ENCODE peak calls at places on chromosomes 16 and 17, in six cellular contexts. M is mesenchymal stem cell, D is IMR-90, X is H1, U is mesendoderm, N is neuronal stem cell. K is an unnamed sample.

GRCh38 chr17:35539659-35540026 is 2.2 kb upstream of the SLFN12L start:
- DNase-seq in N (no peak), M (no peak), U (no peak), X (no peak), D (no peak), K (no peak)

GRCh38 chr16:71626018-71626857 is at the start of gene MARVELD3:
- DNase-seq in U (peak; percentile 80), X (peak; percentile 70), D (no peak), N (no peak), M (no peak), K (peak; percentile 94)

GRCh38 chr17:38749222-38750043 is 1.3 kb upstream of the PCGF2 start:
- DNase-seq in M (peak; percentile 68), D (peak; percentile 52), X (no peak), U (peak; percentile 89), N (peak; percentile 77), K (peak; percentile 93)

GRCh38 chr16:12063004-12063395 is 86.5 kb downstream of the SNX29 start:
- DNase-seq in N (no peak), M (no peak), U (no peak), X (no peak), D (no peak), K (no peak)

GRCh38 chr16:35711958-35712357 is 2252.5 kb downstream of the TP53TG3F start:
- DNase-seq in D (no peak), U (no peak), X (no peak), N (no peak), M (no peak), K (no peak)

GRCh38 chr16:695355-696089 is 5.3 kb upstream of the WDR24 start:
- DNase-seq in N (no peak), U (no peak), X (no peak), D (no peak), M (no peak), K (peak; percentile 62)

GRCh38 chr16:81706327-81707295 is 72.5 kb upstream of the PLCG2 start:
- DNase-seq in M (no peak), X (no peak), D (no peak), U (no peak), N (no peak), K (no peak)

GRCh38 chr17:73492802-73493139 is 151.5 kb downstream of the SDK2 start:
- DNase-seq in N (no peak), D (no peak), X (no peak), M (no peak), U (peak; percentile 93), K (peak; percentile 70)

GRCh38 chr17:10357768-10358167 is 15.0 kb downstream of the MYH13 start:
- DNase-seq in U (peak; percentile 63), X (peak; percentile 19), D (no peak), M (no peak), N (no peak), K (peak; percentile 82)

GRCh38 chr17:41258406-41258805 is 3.2 kb downstream of the KRTAP9-9 start:
- DNase-seq in X (no peak), N (no peak), M (no peak), U (no peak), D (no peak), K (no peak)

GRCh38 chr16:50313596-50314483 is 47.5 kb downstream of the ADCY7 start:
- DNase-seq in M (no peak), D (peak; percentile 12), N (no peak), U (peak; percentile 68), X (no peak), K (peak; percentile 28)

GRCh38 chr16:10992797-10993196 is 48.4 kb downstream of the CLEC16A start:
- DNase-seq in U (peak; percentile 70), M (peak; percentile 92), D (peak; percentile 93), N (no peak), X (no peak), K (peak; percentile 50)

GRCh38 chr17:32265192-32265895 is at the start of gene RHBDL3:
- DNase-seq in U (peak; percentile 42), X (no peak), M (no peak), N (no peak), D (no peak), K (no peak)

GRCh38 chr17:67138392-67138791 is 94.0 kb downstream of the CACNG1 start:
- DNase-seq in D (no peak), M (no peak), X (no peak), U (no peak), N (no peak), K (no peak)

GRCh38 chr16:58026139-58026704 is 668 bp downstream of the MMP15 start:
- DNase-seq in U (peak; percentile 61), D (peak; percentile 17), M (peak; percentile 61), X (no peak), N (peak; percentile 43), K (no peak)

GRCh38 chr17:79497949-79498348 is 112.9 kb downstream of the RBFOX3 start:
- DNase-seq in X (no peak), D (no peak), N (no peak), U (no peak), M (no peak), K (no peak)

GRCh38 chr16:13919330-13919682 is 648 bp upstream of the ERCC4 start:
- DNase-seq in D (peak; percentile 45), N (no peak), M (peak; percentile 74), X (no peak), U (no peak), K (no peak)

DNA sequence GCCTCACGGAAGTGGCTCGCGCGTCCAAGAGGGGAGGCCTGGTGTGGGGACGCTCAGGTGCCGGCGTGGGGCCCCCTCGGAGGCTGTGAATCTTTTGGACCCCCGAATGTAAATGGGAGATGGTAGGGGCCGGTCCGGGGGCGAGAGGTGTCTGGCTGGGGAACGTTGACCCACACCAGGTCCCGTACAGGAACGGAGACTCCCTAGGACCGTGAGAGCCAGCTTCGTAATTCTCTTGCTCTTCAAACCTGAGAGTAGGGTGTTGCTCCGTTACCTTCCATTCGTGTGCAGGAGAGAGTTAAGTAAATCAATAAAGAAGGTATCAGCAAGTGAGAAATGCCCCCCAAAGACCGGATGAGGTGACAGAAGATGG is 483 bp downstream of the LYRM1 start:
- DNase-seq in D (no peak), N (no peak), M (no peak), X (no peak), U (peak; percentile 55), K (no peak)
- H2BK120ac ChIP-seq in D (peak overlapping the region; percentile 100), N (no peak overlapping the region), M (peak overlapping the region; percentile 81), X (no peak overlapping the region), U (no peak overlapping the region), K (peak overlapping the region; percentile 64)

DNA sequence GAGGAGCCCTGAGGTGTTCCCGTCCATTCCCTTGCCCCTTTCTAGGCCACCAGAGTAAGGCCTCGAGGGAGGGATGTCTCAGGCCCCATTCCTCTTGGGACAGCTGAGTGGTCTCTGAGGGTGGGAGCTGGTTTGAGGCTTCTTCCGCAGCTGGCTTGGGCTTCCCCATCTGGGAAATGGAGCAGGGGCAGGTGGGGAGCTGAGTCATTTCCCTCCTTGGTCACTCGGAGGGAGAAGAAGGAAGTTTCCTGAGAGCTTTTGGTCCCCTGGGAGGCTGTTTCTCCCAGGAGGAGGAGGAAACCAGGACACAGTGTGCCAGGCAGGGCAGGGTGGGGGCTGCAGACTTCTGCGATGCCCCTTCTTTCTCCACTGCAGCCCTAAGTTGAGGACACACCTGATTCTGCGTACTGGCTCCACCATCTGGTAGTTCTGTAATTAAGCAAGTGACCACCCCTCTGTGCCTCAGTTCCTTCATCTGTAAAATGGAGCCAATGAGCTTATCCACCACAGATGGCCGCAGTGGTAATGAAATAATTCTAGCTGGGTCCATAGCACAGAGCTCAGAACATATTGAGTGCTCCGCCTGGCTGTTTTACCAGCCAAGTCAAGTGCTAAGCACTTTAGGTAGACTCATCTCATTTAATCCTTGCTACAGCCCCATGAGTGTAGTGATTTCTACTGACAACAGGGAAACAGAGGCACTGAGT is 1.5 kb upstream of the KCNJ12 start:
- DNase-seq in N (no peak), D (no peak), M (no peak), U (peak; percentile 15), X (no peak), K (no peak)
- H2BK15ac ChIP-seq in N (peak overlapping the region; percentile 78), D (no peak overlapping the region), M (no peak overlapping the region), U (no peak overlapping the region), X (no peak overlapping the region), K (no peak overlapping the region)

GRCh38 chr17:33668516-33668915 is 375.4 kb upstream of the ASIC2 start:
- DNase-seq in D (no peak), U (no peak), M (no peak), N (no peak), X (no peak), K (no peak)

GRCh38 chr17:33667052-33667509 is 374.0 kb upstream of the ASIC2 start:
- DNase-seq in X (no peak), M (no peak), D (no peak), N (no peak), U (no peak), K (no peak)

GRCh38 chr17:33664116-33664840 is 371.2 kb upstream of the ASIC2 start:
- DNase-seq in U (no peak), D (no peak), M (no peak), X (no peak), N (no peak), K (no peak)

GRCh38 chr17:33671493-33671892 is 378.4 kb upstream of the ASIC2 start:
- DNase-seq in U (no peak), M (no peak), X (no peak), D (no peak), N (no peak), K (no peak)

GRCh38 chr17:33667671-33668070 is 374.6 kb upstream of the ASIC2 start:
- DNase-seq in X (no peak), N (no peak), U (no peak), M (no peak), D (no peak), K (no peak)
- H3K4me2 ChIP-seq in X (no peak overlapping the region), N (no peak overlapping the region), U (no peak overlapping the region), M (no peak overlapping the region), D (no peak overlapping the region), K (no peak overlapping the region)

GRCh38 chr16:55468352-55468990 is 10.5 kb upstream of the MMP2 start:
- DNase-seq in D (no peak), X (no peak), U (no peak), N (no peak), M (no peak), K (no peak)

GRCh38 chr16:55473584-55473983 is 5.4 kb upstream of the MMP2 start:
- DNase-seq in N (no peak), X (no peak), U (no peak), M (no peak), D (no peak), K (no peak)

GRCh38 chr16:55471448-55472097 is 7.4 kb upstream of the MMP2 start:
- DNase-seq in U (peak; percentile 75), D (peak; percentile 92), N (no peak), X (no peak), M (peak; percentile 86), K (no peak)

GRCh38 chr16:55469821-55470532 is 9.0 kb upstream of the MMP2 start:
- DNase-seq in D (no peak), M (no peak), N (no peak), U (peak; percentile 23), X (no peak), K (no peak)

DNA sequence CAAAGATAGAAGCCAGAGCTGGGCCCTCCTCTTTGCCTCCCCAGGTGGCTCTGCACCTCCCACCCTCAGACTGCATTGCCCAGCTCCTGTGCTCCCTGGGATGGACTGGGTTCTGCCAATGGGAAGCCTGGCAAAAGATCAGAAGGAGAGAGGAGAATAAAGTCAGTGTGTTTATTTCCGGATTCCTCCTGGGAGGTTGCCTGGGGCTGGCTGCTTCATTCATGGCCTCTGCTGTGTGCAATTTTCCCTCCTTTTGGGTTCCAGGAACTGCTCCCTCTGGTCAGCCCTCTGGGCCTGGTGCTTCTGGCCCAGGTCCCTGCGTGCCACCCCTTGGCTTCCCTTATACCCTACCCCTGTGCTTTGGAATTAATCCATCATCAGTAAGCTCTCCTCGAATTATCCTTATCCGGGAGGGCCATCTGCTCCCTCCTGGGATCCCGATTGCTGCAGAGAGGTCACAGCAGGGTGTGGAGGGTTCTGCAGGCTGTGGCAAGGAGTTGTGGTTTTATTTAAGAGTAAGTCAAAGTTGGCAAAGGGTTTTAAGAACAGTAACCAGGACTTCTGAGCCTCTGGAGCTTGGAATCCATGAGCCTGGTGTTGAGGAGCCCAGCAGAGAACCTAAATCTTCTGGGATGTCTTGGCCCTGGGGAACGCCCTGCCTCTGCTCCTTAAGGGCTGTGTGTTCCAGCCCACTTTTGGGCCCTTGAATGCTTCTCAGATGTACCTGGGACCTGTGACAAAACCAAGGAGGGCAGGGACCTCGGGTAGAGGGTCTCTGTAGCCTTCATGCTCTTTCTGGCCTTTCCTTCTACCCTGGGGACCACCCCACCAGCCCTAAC is 8.2 kb upstream of the MMP2 start:
- DNase-seq in U (peak; percentile 83), M (peak; percentile 32), D (no peak), N (no peak), X (no peak), K (peak; percentile 52)
- H2BK120ac ChIP-seq in U (no peak overlapping the region), M (peak overlapping the region; percentile 29), D (peak overlapping the region; percentile 89), N (no peak overlapping the region), X (no peak overlapping the region), K (no peak overlapping the region)

K was measured in H9.